ENCODE peak calls at places on chromosomes 2 and 18, in five cellular contexts. E is fibroblast of pulmonary artery; C is SK-MEL-5; K is stimulated activated CD8-positive, alpha-beta memory T cell treated with anti-CD3 and anti-CD28 coated beads, Interleukin-12 subunit alpha, Interleukin-12 subunit beta, amount 100 ng/mL, for 1 hour; M is dorsolateral prefrontal cortex. T is an unnamed sample.

GRCh38 chr2:138267161-138267901 is 234.2 kb upstream of the SPOPL start:
- DNase-seq in C (no peak), E (peak), M (no peak), K (no peak), T (peak)

GRCh38 chr2:25758348-25758747 is 85.0 kb upstream of the DTNB start:
- DNase-seq in E (no peak), C (no peak), M (no peak), K (no peak), T (no peak)

GRCh38 chr18:27970321-27970720 is 206.6 kb downstream of the CDH2 start:
- DNase-seq in C (no peak), E (no peak), K (no peak), M (no peak), T (no peak)

GRCh38 chr2:216700088-216700567 is 4.8 kb upstream of the IGFBP5 start:
- DNase-seq in E (no peak), C (no peak), M (no peak), K (no peak), T (no peak)

GRCh38 chr18:63987743-63988142 is 17.9 kb downstream of the SERPINB8 start:
- DNase-seq in K (no peak), C (no peak), E (no peak), M (no peak), T (no peak)

GRCh38 chr18:49006641-49007136 is 55.9 kb upstream of the SMAD7 start:
- DNase-seq in E (no peak), M (no peak), K (no peak), C (no peak), T (no peak)

GRCh38 chr2:86831537-86831936 is 30.1 kb downstream of the CD8B start:
- DNase-seq in M (no peak), E (no peak), K (no peak), C (no peak), T (no peak)

GRCh38 chr2:8314063-8314462 is 367.8 kb upstream of the ID2 start:
- DNase-seq in E (no peak), M (no peak), K (no peak), C (no peak), T (no peak)

GRCh38 chr2:198296665-198297308 is 492.4 kb downstream of the PLCL1 start:
- DNase-seq in C (peak), E (peak), M (no peak), K (peak), T (peak)

GRCh38 chr2:17043173-17043572 is 377.5 kb upstream of the CYRIA start:
- DNase-seq in M (no peak), C (no peak), K (no peak), E (peak), T (no peak)

GRCh38 chr2:159124441-159124911 is 156.0 kb downstream of the TANC1 start:
- DNase-seq in E (peak), M (no peak), C (peak), K (no peak), T (no peak)

T was measured in SW 1271.